ENCODE peak calls at places on chromosome 21, in four cellular contexts. A is psoas muscle, G is pancreas, W is aorta. H is an unnamed sample.
A peak's percentile ranks its signal among the peaks of the same experiment; 100 is the strongest.

GRCh38 chr21:38037416-38037815 is 121.2 kb upstream of the KCNJ6 start:
- DNase-seq in G (no peak), A (no peak), W (no peak), H (no peak)

GRCh38 chr21:43921979-43922945 is 57.2 kb downstream of the AGPAT3 start:
- DNase-seq in G (no peak), A (no peak), W (no peak), H (no peak)

GRCh38 chr21:39136711-39137110 is 46.5 kb downstream of the PSMG1 start:
- DNase-seq in A (no peak), W (no peak), G (no peak), H (peak; percentile 40)

GRCh38 chr21:39388038-39388810 is 39.3 kb upstream of the HMGN1 start:
- DNase-seq in G (peak; percentile 90), A (peak; percentile 93), W (peak; percentile 95), H (peak; percentile 74)

GRCh38 chr21:39114871-39115658 is 68.2 kb downstream of the PSMG1 start:
- DNase-seq in W (peak; percentile 69), A (no peak), G (no peak), H (peak; percentile 31)

GRCh38 chr21:42518626-42519025 is 5.0 kb downstream of the SLC37A1 start:
- DNase-seq in A (no peak), G (no peak), W (no peak), H (no peak)

GRCh38 chr21:31509108-31510017 is 150.1 kb upstream of the SOD1 start:
- DNase-seq in A (no peak), W (no peak), G (no peak), H (no peak)

GRCh38 chr21:43736224-43736883 is 17.4 kb downstream of the PDXK start:
- DNase-seq in A (no peak), W (no peak), G (no peak), H (no peak)

GRCh38 chr21:38474796-38475195 is 23.5 kb downstream of the ERG start:
- DNase-seq in W (no peak), G (no peak), A (no peak), H (no peak)

GRCh38 chr21:31372176-31372765 is 28.2 kb upstream of the TIAM1 start:
- DNase-seq in A (no peak), G (no peak), W (no peak), H (no peak)

GRCh38 chr21:24852610-24853195 is 754.6 kb downstream of the MRPL39 start:
- DNase-seq in A (no peak), W (no peak), G (no peak), H (no peak)

GRCh38 chr21:31185663-31186062 is 147.4 kb upstream of the KRTAP19-8 start:
- DNase-seq in W (no peak), G (no peak), A (no peak), H (no peak)

GRCh38 chr21:26007911-26008579 is 162.5 kb downstream of the APP start:
- DNase-seq in A (no peak), W (no peak), G (no peak), H (no peak)

GRCh38 chr21:31354604-31355443 is 10.8 kb upstream of the TIAM1 start:
- DNase-seq in G (no peak), A (peak; percentile 17), W (no peak), H (peak; percentile 86)

GRCh38 chr21:39033878-39034589 is 149.2 kb downstream of the PSMG1 start:
- DNase-seq in A (no peak), G (no peak), W (no peak), H (no peak)

GRCh38 chr21:32364801-32365200 is 28.0 kb downstream of the URB1 start:
- DNase-seq in W (no peak), G (no peak), A (no peak), H (no peak)

GRCh38 chr21:29102791-29103257 is 27.6 kb upstream of the MAP3K7CL start:
- DNase-seq in A (no peak), G (no peak), W (no peak), H (peak; percentile 23)

GRCh38 chr21:28436286-28436932 is 556.3 kb downstream of the LTN1 start:
- DNase-seq in W (no peak), G (no peak), A (no peak), H (peak; percentile 88)

GRCh38 chr21:45866473-45867010 is 115.0 kb upstream of the COL6A1 start:
- DNase-seq in A (no peak), W (no peak), G (no peak), H (no peak)

GRCh38 chr21:44394733-44395132 is 41.3 kb downstream of the TRPM2 start:
- DNase-seq in W (no peak), A (no peak), G (no peak), H (no peak)

GRCh38 chr21:30044447-30045064 is 104.8 kb upstream of the GRIK1 start:
- DNase-seq in G (peak; percentile 8), W (no peak), A (no peak), H (peak; percentile 48)

GRCh38 chr21:28311776-28312175 is 680.9 kb downstream of the LTN1 start:
- DNase-seq in G (no peak), A (no peak), W (no peak), H (no peak)

GRCh38 chr21:31283025-31283424 is 61.0 kb downstream of the TIAM1 start:
- DNase-seq in G (no peak), A (no peak), W (no peak), H (no peak)

GRCh38 chr21:44813149-44813548 is 4.7 kb downstream of the SUMO3 start:
- DNase-seq in G (no peak), W (no peak), A (no peak), H (no peak)

GRCh38 chr21:31557421-31557955 is 102.0 kb upstream of the SOD1 start:
- DNase-seq in W (no peak), A (no peak), G (peak; percentile 7), H (no peak)

GRCh38 chr21:32994305-32994704 is 31.4 kb upstream of the OLIG2 start:
- DNase-seq in W (no peak), G (no peak), A (no peak), H (peak; percentile 57)

GRCh38 chr21:39048064-39048463 is 135.2 kb downstream of the PSMG1 start:
- DNase-seq in W (no peak), G (no peak), A (no peak), H (no peak)

GRCh38 chr21:44581158-44581557 is 754 bp upstream of the KRTAP10-5 start:
- DNase-seq in A (no peak), G (no peak), W (no peak), H (no peak)

GRCh38 chr21:31777857-31778256 is 45.9 kb upstream of the SCAF4 start:
- DNase-seq in W (no peak), A (no peak), G (no peak), H (no peak)

GRCh38 chr21:26572026-26572425 is 1.1 kb downstream of the CYYR1 start:
- DNase-seq in A (no peak), W (no peak), G (no peak), H (no peak)

GRCh38 chr21:27694667-27695066 is 727.8 kb upstream of the ADAMTS5 start:
- DNase-seq in W (no peak), A (no peak), G (no peak), H (no peak)

GRCh38 chr21:31752352-31752751 is 20.4 kb upstream of the SCAF4 start:
- DNase-seq in G (no peak), A (no peak), W (no peak), H (peak; percentile 83)

GRCh38 chr21:25188639-25189038 is 418.6 kb downstream of the MRPL39 start:
- DNase-seq in A (no peak), G (no peak), W (no peak), H (no peak)

GRCh38 chr21:25215698-25216384 is 391.4 kb downstream of the MRPL39 start:
- DNase-seq in A (no peak), G (no peak), W (no peak), H (no peak)

GRCh38 chr21:21238882-21239400 is 240.7 kb downstream of the NCAM2 start:
- DNase-seq in G (no peak), W (no peak), A (no peak), H (no peak)

GRCh38 chr21:29436143-29436542 is 137.4 kb downstream of the BACH1 start:
- DNase-seq in G (no peak), A (no peak), W (no peak), H (no peak)

GRCh38 chr21:25005388-25005787 is 601.9 kb downstream of the MRPL39 start:
- DNase-seq in A (no peak), W (no peak), G (no peak), H (peak; percentile 13)

GRCh38 chr21:21963911-21964310 is 965.7 kb downstream of the NCAM2 start:
- DNase-seq in A (no peak), W (no peak), G (no peak), H (no peak)

GRCh38 chr21:36690637-36691538 is 8.0 kb upstream of the SIM2 start:
- DNase-seq in G (no peak), A (no peak), W (no peak), H (no peak)
- H3K4me3 ChIP-seq in G (no peak overlapping the region), A (no peak overlapping the region), W (no peak overlapping the region), H (no peak overlapping the region)

DNA sequence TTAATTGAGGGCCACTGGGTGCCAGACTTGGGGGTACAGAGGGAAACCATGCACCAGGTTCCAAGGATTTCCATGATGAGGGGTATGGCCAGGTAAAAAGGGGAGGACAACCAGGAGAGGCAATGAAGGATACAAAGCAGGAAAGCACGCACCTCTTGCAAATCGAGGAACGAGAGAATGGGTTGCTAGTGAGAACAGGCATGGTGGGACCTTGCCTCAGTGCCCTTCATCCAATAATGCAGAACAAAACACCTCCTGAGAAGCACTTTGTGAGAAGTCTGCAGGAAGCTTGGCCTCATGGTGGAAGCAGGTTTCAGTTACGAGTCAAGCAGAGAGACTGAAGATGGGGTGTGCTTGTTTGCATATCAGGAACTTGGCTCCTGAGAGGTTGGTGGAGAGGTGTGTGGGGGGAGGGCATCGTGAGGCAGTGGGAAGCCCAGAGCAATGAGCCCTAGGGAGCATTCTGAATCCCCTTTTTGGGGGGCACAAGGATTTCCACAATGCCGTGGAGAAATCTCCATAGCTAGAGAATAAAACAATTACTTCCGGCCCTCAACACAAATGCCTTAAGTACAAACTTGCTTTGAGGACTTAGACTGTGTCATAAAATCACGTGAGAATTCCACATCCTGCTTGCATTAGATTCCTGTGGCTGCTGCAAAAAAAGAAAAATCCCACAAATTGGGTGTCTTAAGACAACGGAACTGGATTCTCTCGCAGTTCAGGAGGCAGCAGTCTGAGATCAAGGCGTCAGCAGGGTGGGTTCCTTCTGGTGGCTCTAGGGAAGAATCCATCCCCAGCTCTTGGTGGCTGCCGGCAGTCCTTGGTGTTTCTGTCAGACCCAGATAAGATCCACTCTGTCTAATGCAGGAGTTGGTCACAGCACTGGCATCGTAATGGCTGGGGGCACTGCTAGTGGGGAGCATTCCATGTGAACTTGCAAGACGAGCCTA is 54.9 kb upstream of the BACE2 start:
- DNase-seq in W (peak; percentile 57), G (no peak), A (no peak), H (peak; percentile 38)
- H3K4me3 ChIP-seq in W (no peak overlapping the region), G (no peak overlapping the region), A (no peak overlapping the region), H (peak overlapping the region; percentile 50)

GRCh38 chr21:35136586-35137254 is 87.6 kb upstream of the RUNX1 start:
- DNase-seq in A (no peak), W (no peak), G (no peak), H (peak; percentile 72)
- H3K4me3 ChIP-seq in A (no peak overlapping the region), W (no peak overlapping the region), G (no peak overlapping the region), H (no peak overlapping the region)

DNA sequence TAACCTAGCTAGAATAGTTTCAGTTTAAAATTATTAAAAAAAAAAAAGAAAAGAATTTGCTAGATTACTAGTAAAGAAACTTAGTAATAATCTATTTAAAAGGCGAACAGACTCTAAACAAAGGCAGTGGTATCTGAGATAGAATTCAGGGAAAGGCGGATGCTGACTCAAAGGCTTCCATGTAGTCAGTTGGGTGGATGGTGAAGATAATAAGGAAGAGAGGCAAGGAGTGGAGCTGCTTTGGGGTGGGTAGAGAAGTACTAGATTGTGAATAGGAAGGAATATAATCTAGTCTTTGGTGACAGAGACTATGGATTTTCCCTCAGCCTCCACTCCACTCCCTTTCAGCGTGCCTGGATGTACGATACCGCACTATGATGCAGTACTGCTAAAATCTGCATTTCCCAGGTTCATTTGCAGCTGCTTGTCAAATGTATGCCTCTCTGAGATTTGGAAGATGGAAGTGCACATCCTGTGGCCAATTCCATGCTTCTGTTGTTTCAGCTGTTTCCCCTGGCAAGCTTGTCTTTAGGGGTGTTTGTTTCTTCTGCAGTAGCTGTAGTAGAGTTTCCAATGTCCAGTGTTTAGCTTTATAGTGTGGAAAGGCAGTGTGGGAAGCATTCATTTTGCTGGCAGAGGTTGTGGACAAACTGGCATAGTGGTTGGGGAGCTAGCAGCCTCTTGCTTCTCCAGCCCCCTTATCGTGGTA is 184.6 kb upstream of the NRIP1 start:
- DNase-seq in A (no peak), W (no peak), G (no peak), H (no peak)
- H3K4me3 ChIP-seq in A (no peak overlapping the region), W (no peak overlapping the region), G (no peak overlapping the region), H (no peak overlapping the region)